ENCODE peak calls at places on chromosomes 1 and 21, in ten cellular contexts. I is A549, W is NCI-H146, J is NCI-H1436, C is ecto neural progenitor cell, G is astrocyte of the spinal cord, R is endothelial cell, S is AG08395, P is cardiac fibroblast, Q is AG10803. V is an unnamed sample.

GRCh38 chr1:243623831-243624230 is 226.2 kb downstream of the AKT3 start:
- DNase-seq in I (no peak), J (no peak), R (no peak), S (no peak), G (peak), W (no peak), P (peak), Q (no peak), C (no peak), V (peak)

GRCh38 chr1:91553196-91553595 is 52.5 kb downstream of the CDC7 start:
- DNase-seq in G (peak), I (no peak), P (peak), C (no peak), J (no peak), S (peak), W (no peak), R (no peak), Q (peak), V (no peak)

GRCh38 chr1:48878191-48878940 is 101.7 kb upstream of the BEND5 start:
- DNase-seq in P (peak), J (no peak), G (peak), W (no peak), I (peak), Q (peak), S (peak), C (no peak), R (no peak), V (peak)

GRCh38 chr1:237043846-237044636 is 2.1 kb downstream of the RYR2 start:
- DNase-seq in W (no peak), C (no peak), J (no peak), I (no peak), Q (no peak), P (no peak), R (no peak), S (no peak), G (no peak), V (no peak)

GRCh38 chr1:199551967-199552565 is 475.4 kb upstream of the NR5A2 start:
- DNase-seq in I (peak), Q (peak), S (peak), C (no peak), R (peak), P (peak), W (peak), J (peak), G (peak), V (peak)

GRCh38 chr21:42187976-42188653 is 30.8 kb upstream of the ABCG1 start:
- DNase-seq in Q (peak), P (peak), C (no peak), J (no peak), W (no peak), S (no peak), G (peak), I (no peak), R (no peak), V (peak)

GRCh38 chr1:58885998-58886397 is 102.2 kb upstream of the JUN start:
- DNase-seq in Q (peak), I (no peak), R (no peak), G (peak), W (no peak), S (no peak), C (no peak), P (peak), J (no peak), V (peak)

GRCh38 chr1:96206451-96206850 is 515.1 kb upstream of the PTBP2 start:
- DNase-seq in R (no peak), P (no peak), C (no peak), J (no peak), S (no peak), W (peak), Q (no peak), I (no peak), G (no peak), V (no peak)